ENCODE peak calls at places on chromosomes 6 and 20, in four cellular contexts. One of them, this sample, is unnamed.

GRCh38 chr6:98574991-98575390 is 259.4 kb upstream of the POU3F2 start:
- DNase-seq in PC-3: no peak
- DNase-seq in neural progenitor cell: no peak
- DNase-seq in fibroblast of lung: no peak
- DNase-seq in this sample: no peak

GRCh38 chr6:91476000-91476399 is 889.1 kb upstream of the MAP3K7 start:
- DNase-seq in PC-3: peak; percentile 82
- DNase-seq in neural progenitor cell: no peak
- DNase-seq in fibroblast of lung: peak; percentile 83
- DNase-seq in this sample: no peak

GRCh38 chr6:62150048-62150663 is 135.9 kb downstream of the KHDRBS2 start:
- DNase-seq in PC-3: peak; percentile 47
- DNase-seq in neural progenitor cell: peak; percentile 67
- DNase-seq in fibroblast of lung: peak; percentile 1
- DNase-seq in this sample: no peak

GRCh38 chr6:166729658-166730057 is 102.6 kb upstream of the RPS6KA2 start:
- DNase-seq in PC-3: no peak
- DNase-seq in neural progenitor cell: no peak
- DNase-seq in fibroblast of lung: no peak
- DNase-seq in this sample: no peak

GRCh38 chr6:88586371-88587157 is 376.9 kb downstream of the RNGTT start:
- DNase-seq in PC-3: peak; percentile 1
- DNase-seq in neural progenitor cell: peak; percentile 13
- DNase-seq in fibroblast of lung: peak; percentile 14
- DNase-seq in this sample: no peak

GRCh38 chr6:36657942-36658544 is 20.5 kb upstream of the CDKN1A start:
- DNase-seq in PC-3: no peak
- DNase-seq in neural progenitor cell: no peak
- DNase-seq in fibroblast of lung: peak; percentile 94
- DNase-seq in this sample: peak; percentile 92

GRCh38 chr6:112337209-112337638 is 9.9 kb upstream of the RFPL4B start:
- DNase-seq in PC-3: peak; percentile 72
- DNase-seq in neural progenitor cell: peak; percentile 88
- DNase-seq in fibroblast of lung: peak; percentile 86
- DNase-seq in this sample: peak; percentile 81

GRCh38 chr6:85472744-85473143 is 22.9 kb downstream of the NT5E start:
- DNase-seq in PC-3: peak; percentile 68
- DNase-seq in neural progenitor cell: no peak
- DNase-seq in fibroblast of lung: no peak
- DNase-seq in this sample: no peak

GRCh38 chr6:159249150-159249549 is 80.0 kb downstream of the FNDC1 start:
- DNase-seq in PC-3: no peak
- DNase-seq in neural progenitor cell: no peak
- DNase-seq in fibroblast of lung: peak; percentile 64
- DNase-seq in this sample: no peak

GRCh38 chr6:167855825-167856425 is 29.2 kb downstream of the AFDN start:
- DNase-seq in PC-3: peak; percentile 88
- DNase-seq in neural progenitor cell: no peak
- DNase-seq in fibroblast of lung: peak; percentile 98
- DNase-seq in this sample: peak; percentile 85

GRCh38 chr6:167576798-167577528 is 249.7 kb upstream of the AFDN start:
- DNase-seq in PC-3: no peak
- DNase-seq in neural progenitor cell: no peak
- DNase-seq in fibroblast of lung: no peak
- DNase-seq in this sample: no peak

GRCh38 chr20:187733-188132 is 1.8 kb downstream of the DEFB128 start:
- DNase-seq in PC-3: no peak
- DNase-seq in neural progenitor cell: no peak
- DNase-seq in fibroblast of lung: no peak
- DNase-seq in this sample: no peak

GRCh38 chr20:41171736-41172295 is 34.5 kb downstream of the PLCG1 start:
- DNase-seq in PC-3: no peak
- DNase-seq in neural progenitor cell: no peak
- DNase-seq in fibroblast of lung: no peak
- DNase-seq in this sample: no peak

GRCh38 chr6:131954775-131955107 is 3.6 kb upstream of the CCN2 start:
- DNase-seq in PC-3: peak; percentile 86
- DNase-seq in neural progenitor cell: no peak
- DNase-seq in fibroblast of lung: peak; percentile 99
- DNase-seq in this sample: peak; percentile 93

GRCh38 chr6:5946701-5947100 is 60.0 kb downstream of the NRN1 start:
- DNase-seq in PC-3: no peak
- DNase-seq in neural progenitor cell: no peak
- DNase-seq in fibroblast of lung: no peak
- DNase-seq in this sample: no peak

GRCh38 chr6:5946181-5946580 is 60.5 kb downstream of the NRN1 start:
- DNase-seq in PC-3: no peak
- DNase-seq in neural progenitor cell: no peak
- DNase-seq in fibroblast of lung: no peak
- DNase-seq in this sample: no peak

GRCh38 chr6:5950448-5950847 is 56.3 kb downstream of the NRN1 start:
- DNase-seq in PC-3: peak; percentile 33
- DNase-seq in neural progenitor cell: peak; percentile 41
- DNase-seq in fibroblast of lung: peak; percentile 52
- DNase-seq in this sample: no peak
- TF ChIP-seq CTCF in PC-3: peak; percentile 69
- TF ChIP-seq CTCF in neural progenitor cell: peak; percentile 70
- TF ChIP-seq CTCF in fibroblast of lung: no peak
- TF ChIP-seq CTCF in this sample: peak; percentile 57

GRCh38 chr6:170146640-170147039 is 144.2 kb downstream of the DLL1 start:
- DNase-seq in PC-3: no peak
- DNase-seq in neural progenitor cell: no peak
- DNase-seq in fibroblast of lung: no peak
- DNase-seq in this sample: peak; percentile 13

GRCh38 chr6:170147056-170147787 is 143.7 kb downstream of the DLL1 start:
- DNase-seq in PC-3: no peak
- DNase-seq in neural progenitor cell: no peak
- DNase-seq in fibroblast of lung: no peak
- DNase-seq in this sample: peak; percentile 61

GRCh38 chr6:170149681-170150589 is 140.9 kb downstream of the DLL1 start:
- DNase-seq in PC-3: no peak
- DNase-seq in neural progenitor cell: no peak
- DNase-seq in fibroblast of lung: no peak
- DNase-seq in this sample: peak; percentile 58

GRCh38 chr6:170148709-170149470 is 142.0 kb downstream of the DLL1 start:
- DNase-seq in PC-3: no peak
- DNase-seq in neural progenitor cell: no peak
- DNase-seq in fibroblast of lung: no peak
- DNase-seq in this sample: peak; percentile 13

DNA sequence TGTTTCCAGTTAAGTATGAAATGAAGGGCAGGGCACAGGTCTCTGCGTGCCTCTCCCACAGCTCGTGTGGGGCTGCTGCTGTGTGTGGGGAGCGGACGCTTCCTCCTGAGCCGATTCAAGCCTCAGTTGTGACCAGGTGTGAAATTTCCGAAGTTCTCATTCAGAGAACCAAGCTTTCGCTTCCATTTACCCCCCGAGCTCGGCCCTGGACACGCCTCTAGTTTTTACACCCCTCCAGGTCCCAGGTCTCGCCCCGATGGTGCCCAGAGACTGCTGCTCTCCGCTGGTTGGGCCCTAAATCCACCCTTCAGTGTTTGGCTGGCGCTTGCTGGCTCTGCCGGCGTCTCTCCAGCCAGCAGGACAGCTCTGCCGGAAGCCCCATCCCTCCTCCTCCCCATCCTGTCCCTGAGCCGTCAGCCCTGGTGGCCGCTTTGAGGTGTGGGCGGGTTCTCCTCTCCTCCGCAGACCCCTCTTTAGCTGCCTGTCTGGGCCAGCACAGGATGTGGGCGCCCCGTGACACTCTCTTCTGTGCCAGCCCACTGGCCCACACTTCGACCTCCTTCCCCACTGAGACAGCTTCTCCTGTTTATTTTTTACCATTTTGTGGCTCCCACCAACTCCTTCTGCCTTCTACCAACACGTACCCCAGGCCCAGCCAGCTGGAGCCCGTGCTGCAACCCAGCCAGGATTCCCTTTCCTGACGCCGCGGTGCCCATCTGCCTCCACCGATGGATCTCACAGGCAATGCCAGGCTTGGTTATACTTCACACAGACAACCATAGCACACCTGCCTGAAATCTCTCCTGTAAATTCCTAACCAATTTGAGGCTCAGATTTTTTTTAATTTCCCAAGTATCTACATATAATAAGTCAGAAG is 142.8 kb downstream of the DLL1 start:
- DNase-seq in PC-3: no peak
- DNase-seq in neural progenitor cell: peak; percentile 58
- DNase-seq in fibroblast of lung: no peak
- DNase-seq in this sample: peak; percentile 55
- H3K4me3 ChIP-seq in PC-3: no peak overlapping the region
- H3K4me3 ChIP-seq in neural progenitor cell: no peak overlapping the region
- H3K4me3 ChIP-seq in fibroblast of lung: no peak overlapping the region
- H3K4me3 ChIP-seq in this sample: no peak overlapping the region

GRCh38 chr6:124800222-124800621 is 162.0 kb upstream of the RNF217 start:
- DNase-seq in PC-3: no peak
- DNase-seq in neural progenitor cell: peak; percentile 7
- DNase-seq in fibroblast of lung: no peak
- DNase-seq in this sample: no peak

GRCh38 chr6:124795879-124796838 is 166.1 kb upstream of the RNF217 start:
- DNase-seq in PC-3: peak; percentile 18
- DNase-seq in neural progenitor cell: peak; percentile 73
- DNase-seq in fibroblast of lung: peak; percentile 20
- DNase-seq in this sample: no peak

GRCh38 chr6:124798942-124799496 is 163.2 kb upstream of the RNF217 start:
- DNase-seq in PC-3: no peak
- DNase-seq in neural progenitor cell: no peak
- DNase-seq in fibroblast of lung: no peak
- DNase-seq in this sample: no peak

DNA sequence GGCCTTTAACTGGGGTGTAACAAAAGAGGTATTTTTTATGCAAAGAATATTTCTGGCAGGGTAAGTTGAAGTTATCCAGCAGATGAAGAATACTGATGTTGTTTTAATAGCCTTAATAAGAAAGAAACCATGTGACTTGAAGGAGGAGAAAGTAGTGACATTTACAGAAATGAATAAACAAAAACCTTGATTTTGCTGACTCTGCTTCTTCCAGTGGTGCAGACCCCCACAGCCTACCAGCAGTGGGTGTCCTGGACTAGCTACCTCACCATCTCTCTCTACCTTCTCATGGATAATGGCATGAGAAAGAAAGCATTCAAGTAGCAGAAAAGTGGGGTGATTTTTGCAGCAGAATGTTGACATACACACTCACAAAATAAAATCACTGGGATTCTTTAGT is 162.6 kb upstream of the RNF217 start:
- DNase-seq in PC-3: no peak
- DNase-seq in neural progenitor cell: no peak
- DNase-seq in fibroblast of lung: no peak
- DNase-seq in this sample: no peak
- H3K4me2 ChIP-seq in PC-3: no peak overlapping the region
- H3K4me2 ChIP-seq in neural progenitor cell: no peak overlapping the region
- H3K4me2 ChIP-seq in fibroblast of lung: no peak overlapping the region
- H3K4me2 ChIP-seq in this sample: no peak overlapping the region

GRCh38 chr6:43495409-43495941 is 14.7 kb downstream of the LRRC73 start:
- DNase-seq in PC-3: peak; percentile 41
- DNase-seq in neural progenitor cell: no peak
- DNase-seq in fibroblast of lung: no peak
- DNase-seq in this sample: peak; percentile 89
- TF ChIP-seq CTCF in PC-3: peak; percentile 58
- TF ChIP-seq CTCF in neural progenitor cell: peak; percentile 21
- TF ChIP-seq CTCF in fibroblast of lung: peak; percentile 28
- TF ChIP-seq CTCF in this sample: peak; percentile 32

GRCh38 chr6:1614767-1615650 is 5.3 kb downstream of the FOXC1 start:
- DNase-seq in PC-3: no peak
- DNase-seq in neural progenitor cell: peak; percentile 84
- DNase-seq in fibroblast of lung: no peak
- DNase-seq in this sample: peak; percentile 94

GRCh38 chr6:1616556-1617463 is 7.1 kb downstream of the FOXC1 start:
- DNase-seq in PC-3: no peak
- DNase-seq in neural progenitor cell: peak; percentile 26
- DNase-seq in fibroblast of lung: no peak
- DNase-seq in this sample: peak; percentile 91

GRCh38 chr6:1614448-1614766 is 4.7 kb downstream of the FOXC1 start:
- DNase-seq in PC-3: no peak
- DNase-seq in neural progenitor cell: peak; percentile 55
- DNase-seq in fibroblast of lung: no peak
- DNase-seq in this sample: no peak

GRCh38 chr6:1617466-1618304 is 8.0 kb downstream of the FOXC1 start:
- DNase-seq in PC-3: no peak
- DNase-seq in neural progenitor cell: peak; percentile 42
- DNase-seq in fibroblast of lung: no peak
- DNase-seq in this sample: peak; percentile 95

GRCh38 chr6:1615651-1616420 is 6.1 kb downstream of the FOXC1 start:
- DNase-seq in PC-3: no peak
- DNase-seq in neural progenitor cell: no peak
- DNase-seq in fibroblast of lung: no peak
- DNase-seq in this sample: peak; percentile 92
- H3K4me3 ChIP-seq in PC-3: no peak overlapping the region
- H3K4me3 ChIP-seq in neural progenitor cell: peak overlapping the region; percentile 32
- H3K4me3 ChIP-seq in fibroblast of lung: no peak overlapping the region
- H3K4me3 ChIP-seq in this sample: peak overlapping the region; percentile 96

GRCh38 chr6:25655746-25656145 is 3.7 kb downstream of the SCGN start:
- DNase-seq in PC-3: peak; percentile 12
- DNase-seq in neural progenitor cell: no peak
- DNase-seq in fibroblast of lung: no peak
- DNase-seq in this sample: no peak

GRCh38 chr6:25649611-25650010 is 2.4 kb upstream of the SCGN start:
- DNase-seq in PC-3: no peak
- DNase-seq in neural progenitor cell: no peak
- DNase-seq in fibroblast of lung: no peak
- DNase-seq in this sample: peak; percentile 50

GRCh38 chr6:25652007-25652515 is at the start of gene SCGN:
- DNase-seq in PC-3: peak; percentile 58
- DNase-seq in neural progenitor cell: peak; percentile 88
- DNase-seq in fibroblast of lung: peak; percentile 61
- DNase-seq in this sample: peak; percentile 84
- H3K4me2 ChIP-seq in PC-3: no peak within 1 kb of the TSS
- H3K4me2 ChIP-seq in neural progenitor cell: peak within 1 kb of the TSS; percentile 88
- H3K4me2 ChIP-seq in fibroblast of lung: no peak within 1 kb of the TSS
- H3K4me2 ChIP-seq in this sample: peak within 1 kb of the TSS; percentile 56

GRCh38 chr6:24766685-24767462 is 7.9 kb upstream of the GMNN start:
- DNase-seq in PC-3: peak; percentile 62
- DNase-seq in neural progenitor cell: no peak
- DNase-seq in fibroblast of lung: peak; percentile 30
- DNase-seq in this sample: peak; percentile 82
- TF ChIP-seq CTCF in PC-3: peak; percentile 84
- TF ChIP-seq CTCF in neural progenitor cell: peak; percentile 31
- TF ChIP-seq CTCF in fibroblast of lung: peak; percentile 45
- TF ChIP-seq CTCF in this sample: peak; percentile 53

DNA sequence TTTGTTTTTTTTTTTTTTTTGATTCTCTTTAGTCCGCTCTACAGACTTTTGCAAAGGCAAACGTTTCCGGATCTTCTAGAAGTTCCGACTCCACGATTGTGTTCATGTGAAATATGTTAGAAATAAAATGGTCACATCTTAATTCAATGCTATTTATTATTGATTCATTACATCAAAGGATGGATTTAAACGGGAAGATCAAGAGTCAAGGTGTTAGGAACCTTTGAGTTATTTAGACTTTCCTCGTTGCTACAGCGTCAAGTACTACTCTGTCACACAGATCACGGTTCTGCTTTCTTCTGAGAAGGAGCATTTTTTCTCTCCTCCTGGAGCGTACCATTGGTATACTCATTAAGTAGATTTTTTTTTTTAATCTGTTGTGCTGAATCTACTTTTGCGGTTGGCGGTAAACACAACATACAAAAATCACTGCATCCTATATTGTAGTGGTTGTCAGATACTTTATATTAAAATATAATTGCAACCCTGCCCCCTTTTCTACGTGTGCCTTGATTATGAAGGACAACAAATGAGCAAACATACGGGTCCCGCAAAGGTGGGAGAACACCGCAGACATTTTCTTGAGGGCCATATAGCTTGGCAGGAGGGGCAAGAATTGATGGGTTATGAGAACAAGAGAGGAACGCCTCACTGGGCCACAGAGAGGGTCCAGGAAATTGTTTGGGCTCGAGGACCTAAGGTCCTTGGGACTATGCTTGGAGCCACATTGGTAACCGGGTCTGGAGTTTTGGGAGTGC is 17.5 kb downstream of the HMGN4 start:
- DNase-seq in PC-3: no peak
- DNase-seq in neural progenitor cell: peak; percentile 48
- DNase-seq in fibroblast of lung: peak; percentile 50
- DNase-seq in this sample: no peak
- H3K4me3 ChIP-seq in PC-3: no peak overlapping the region
- H3K4me3 ChIP-seq in neural progenitor cell: peak overlapping the region; percentile 85
- H3K4me3 ChIP-seq in fibroblast of lung: peak overlapping the region; percentile 23
- H3K4me3 ChIP-seq in this sample: peak overlapping the region; percentile 73